ENCODE peak calls at places on chromosomes 5 and 9, in five cellular contexts. W is body of pancreas, M is fibroblast of lung, N is glutamatergic neuron, I is breast epithelium. D is an unnamed sample.

GRCh38 chr5:122896598-122897282 is 51.3 kb downstream of the SNX24 start:
- DNase-seq in W (no peak), M (peak), N (no peak), I (no peak), D (peak)

GRCh38 chr5:159912033-159912800 is 4.1 kb upstream of the ADRA1B start:
- DNase-seq in W (no peak), M (peak), N (no peak), I (no peak), D (no peak)

GRCh38 chr5:169003721-169004481 is 297.0 kb downstream of the SLIT3 start:
- DNase-seq in W (no peak), M (no peak), N (no peak), I (no peak), D (no peak)

GRCh38 chr5:111993242-111993641 is 236.2 kb upstream of the NREP start:
- DNase-seq in W (no peak), M (no peak), N (no peak), I (no peak), D (no peak)

GRCh38 chr9:78234810-78235209 is 1.1 kb upstream of the CEP78 start:
- DNase-seq in W (no peak), M (no peak), N (no peak), I (no peak), D (peak)

GRCh38 chr5:61582887-61583286 is 250.8 kb downstream of the ZSWIM6 start:
- DNase-seq in W (no peak), M (no peak), N (no peak), I (no peak), D (no peak)

GRCh38 chr5:149795360-149795759 is 65.2 kb downstream of the PPARGC1B start:
- DNase-seq in W (no peak), M (no peak), N (no peak), I (no peak), D (no peak)

GRCh38 chr9:91312717-91313325 is 48.9 kb downstream of the AUH start:
- DNase-seq in W (peak), M (no peak), N (no peak), I (no peak), D (peak)

GRCh38 chr9:135353935-135354334 is 125.6 kb upstream of the PPP1R26 start:
- DNase-seq in W (no peak), M (no peak), N (no peak), I (no peak), D (no peak)

GRCh38 chr5:139854029-139854605 is 58.5 kb downstream of the PSD2 start:
- DNase-seq in W (no peak), M (no peak), N (no peak), I (no peak), D (no peak)

GRCh38 chr5:94288937-94289336 is 329.5 kb downstream of the KIAA0825 start:
- DNase-seq in W (no peak), M (peak), N (no peak), I (no peak), D (no peak)

GRCh38 chr5:68839019-68839552 is 254.7 kb upstream of the SLC30A5 start:
- DNase-seq in W (no peak), M (no peak), N (no peak), I (no peak), D (no peak)

GRCh38 chr5:143148461-143149170 is 254.9 kb downstream of the NR3C1 start:
- DNase-seq in W (no peak), M (peak), N (no peak), I (no peak), D (peak)

DNA sequence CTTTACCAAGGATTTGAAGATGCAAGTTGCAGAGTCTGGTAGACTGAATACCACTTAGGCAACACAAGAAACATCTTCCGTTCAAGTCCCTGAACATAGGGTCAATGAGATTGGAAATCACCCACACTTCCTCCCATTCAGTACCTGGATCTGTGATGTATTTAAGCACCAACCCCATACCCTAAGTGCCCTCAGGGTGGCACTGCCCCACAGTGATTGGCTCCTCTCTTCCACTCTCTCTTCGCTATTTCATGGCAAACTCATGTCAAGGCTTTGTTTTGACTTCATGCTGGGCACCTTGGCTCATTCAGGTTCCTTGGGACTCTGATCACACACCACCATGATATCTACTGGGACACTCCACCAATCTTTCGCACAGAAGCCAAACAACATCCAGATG is 53.7 kb downstream of the GGTA1 start:
- DNase-seq in W (no peak), M (no peak), N (no peak), I (no peak), D (no peak)
- TF ChIP-seq CTCF in W (no peak), M (no peak), N (no peak), I (no peak), D (no peak)

GRCh38 chr5:63603996-63604395 is 358.2 kb downstream of the HTR1A start:
- DNase-seq in W (no peak), M (no peak), N (no peak), I (no peak), D (no peak)

GRCh38 chr5:63603001-63603400 is 359.2 kb downstream of the HTR1A start:
- DNase-seq in W (no peak), M (no peak), N (no peak), I (no peak), D (no peak)
- TF ChIP-seq CTCF in W (no peak), M (no peak), N (no peak), I (no peak), D (no peak)

GRCh38 chr9:37758747-37759146 is 5.1 kb downstream of the TRMT10B start:
- DNase-seq in W (no peak), M (no peak), N (no peak), I (no peak), D (no peak)
- TF ChIP-seq CTCF in W (no peak), M (no peak), N (no peak), I (no peak), D (no peak)

GRCh38 chr9:98539954-98540353 is 168.8 kb downstream of the GABBR2 start:
- DNase-seq in W (no peak), M (peak), N (no peak), I (no peak), D (no peak)

GRCh38 chr9:98538626-98539031 is 170.1 kb downstream of the GABBR2 start:
- DNase-seq in W (no peak), M (peak), N (no peak), I (no peak), D (no peak)

GRCh38 chr9:98533866-98534265 is 174.9 kb downstream of the GABBR2 start:
- DNase-seq in W (no peak), M (no peak), N (no peak), I (no peak), D (no peak)

GRCh38 chr9:98538203-98538602 is 170.5 kb downstream of the GABBR2 start:
- DNase-seq in W (no peak), M (no peak), N (no peak), I (no peak), D (no peak)

DNA sequence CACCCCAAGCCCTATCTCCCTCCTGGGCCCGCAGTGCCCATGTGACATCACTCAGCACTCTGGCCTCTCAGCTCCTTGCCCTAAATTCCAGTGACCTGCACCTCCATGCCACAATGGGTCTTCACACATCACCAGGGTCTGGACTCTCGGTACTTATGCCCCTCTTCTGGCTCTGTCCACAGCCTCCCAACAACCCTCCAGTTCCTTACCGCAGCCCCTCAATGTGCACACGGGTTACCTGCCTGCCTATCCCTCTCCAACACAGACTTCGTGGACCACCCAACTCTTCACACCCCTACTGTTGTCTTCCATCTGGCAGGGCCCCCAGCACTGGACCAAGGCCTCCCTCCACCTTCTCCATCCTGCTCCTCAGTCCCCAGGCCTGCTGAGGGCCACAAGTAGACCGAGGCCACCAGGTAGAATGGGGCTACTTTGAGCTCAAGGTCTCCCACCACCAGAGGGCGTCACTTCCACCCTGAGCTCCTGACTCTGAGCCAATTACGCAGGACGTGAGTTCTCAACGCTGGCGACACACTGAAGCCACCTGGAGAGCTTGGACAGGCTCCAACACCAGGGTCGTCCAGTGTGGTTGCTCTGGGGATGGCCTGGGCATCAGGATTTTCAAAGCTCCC is 172.1 kb downstream of the GABBR2 start:
- DNase-seq in W (no peak), M (no peak), N (no peak), I (no peak), D (no peak)
- TF ChIP-seq CTCF in W (no peak), M (peak), N (peak), I (no peak), D (no peak)

GRCh38 chr5:53211799-53212198 is 102.2 kb upstream of the MOCS2 start:
- DNase-seq in W (no peak), M (peak), N (no peak), I (no peak), D (peak)
- TF ChIP-seq CTCF in W (no peak), M (no peak), N (no peak), I (no peak), D (no peak)

GRCh38 chr5:42908509-42909488 is 97.1 kb upstream of the SELENOP start:
- DNase-seq in W (peak), M (peak), N (peak), I (peak), D (peak)
- TF ChIP-seq CTCF in W (peak), M (peak), N (peak), I (peak), D (peak)

D was measured in RWPE1.